ENCODE peak calls at places on chromosomes 3 and 15, in six cellular contexts. R is endothelial cell of umbilical vein, T is HepG2, V is GM12878, E is A549, F is K562. X is an unnamed sample.

GRCh38 chr3:52794612-52795099 is at the start of gene ITIH3:
- DNase-seq in R (no peak), T (peak), V (no peak), E (no peak), F (no peak), X (no peak)

GRCh38 chr3:175304437-175304836 is 445.3 kb downstream of the NAALADL2 start:
- DNase-seq in R (peak), T (no peak), V (no peak), E (no peak), F (no peak), X (no peak)

GRCh38 chr15:40937762-40938529 is 8.8 kb downstream of the DLL4 start:
- DNase-seq in R (no peak), T (no peak), V (no peak), E (peak), F (no peak), X (no peak)

GRCh38 chr3:133330043-133330442 is 69.8 kb upstream of the BFSP2 start:
- DNase-seq in R (no peak), T (no peak), V (no peak), E (no peak), F (no peak), X (no peak)

GRCh38 chr3:178392553-178392952 is 143.7 kb upstream of the KCNMB2 start:
- DNase-seq in R (peak), T (no peak), V (no peak), E (no peak), F (no peak), X (no peak)

GRCh38 chr15:60993008-60993407 is 236.1 kb downstream of the RORA start:
- DNase-seq in R (no peak), T (no peak), V (no peak), E (no peak), F (no peak), X (no peak)

GRCh38 chr15:61518191-61518950 is 289.3 kb upstream of the RORA start:
- DNase-seq in R (no peak), T (no peak), V (no peak), E (peak), F (no peak), X (no peak)

GRCh38 chr3:64349531-64349930 is 124.3 kb upstream of the PRICKLE2 start:
- DNase-seq in R (no peak), T (no peak), V (no peak), E (no peak), F (no peak), X (no peak)

GRCh38 chr15:88900309-88900981 is 5.1 kb upstream of the HAPLN3 start:
- DNase-seq in R (no peak), T (no peak), V (no peak), E (peak), F (no peak), X (no peak)

GRCh38 chr3:127035672-127036071 is 52.8 kb downstream of the PLXNA1 start:
- DNase-seq in R (no peak), T (no peak), V (no peak), E (peak), F (no peak), X (no peak)

GRCh38 chr15:92970656-92971055 is 70.5 kb downstream of the CHD2 start:
- DNase-seq in R (no peak), T (no peak), V (no peak), E (no peak), F (no peak), X (no peak)

GRCh38 chr3:160379628-160380214 is 19.3 kb downstream of the IFT80 start:
- DNase-seq in R (no peak), T (no peak), V (no peak), E (no peak), F (no peak), X (no peak)

GRCh38 chr15:65431731-65432130 is 9.0 kb upstream of the IGDCC4 start:
- DNase-seq in R (no peak), T (no peak), V (no peak), E (no peak), F (no peak), X (no peak)

GRCh38 chr3:187827723-187828122 is 82.5 kb upstream of the BCL6 start:
- DNase-seq in R (no peak), T (no peak), V (no peak), E (no peak), F (no peak), X (no peak)

GRCh38 chr15:80669599-80670273 is 25.4 kb upstream of the ABHD17C start:
- DNase-seq in R (no peak), T (no peak), V (no peak), E (no peak), F (no peak), X (no peak)

GRCh38 chr3:150370129-150370602 is 37.9 kb upstream of the TSC22D2 start:
- DNase-seq in R (peak), T (peak), V (no peak), E (peak), F (peak), X (no peak)

GRCh38 chr3:112010631-112011030 is 11.9 kb downstream of the TAGLN3 start:
- DNase-seq in R (no peak), T (no peak), V (no peak), E (no peak), F (no peak), X (no peak)

GRCh38 chr3:172315401-172316091 is 132.7 kb downstream of the GHSR start:
- DNase-seq in R (peak), T (no peak), V (no peak), E (peak), F (peak), X (peak)

GRCh38 chr15:23616536-23616935 is 31.1 kb downstream of the MAGEL2 start:
- DNase-seq in R (no peak), T (peak), V (no peak), E (peak), F (no peak), X (peak)

GRCh38 chr3:141321109-141321497 is 47.2 kb upstream of the ZBTB38 start:
- DNase-seq in R (no peak), T (no peak), V (no peak), E (no peak), F (no peak), X (no peak)

GRCh38 chr15:46815765-46816164 is 901.5 kb upstream of the SEMA6D start:
- DNase-seq in R (no peak), T (no peak), V (no peak), E (no peak), F (no peak), X (no peak)

GRCh38 chr15:71493526-71493925 is 316.8 kb upstream of the NR2E3 start:
- DNase-seq in R (no peak), T (no peak), V (no peak), E (no peak), F (no peak), X (no peak)

GRCh38 chr3:49998326-49998725 is 58.4 kb downstream of the RBM6 start:
- DNase-seq in R (peak), T (no peak), V (no peak), E (peak), F (peak), X (peak)

GRCh38 chr3:12946661-12947316 is 105.4 kb upstream of the RPL32 start:
- DNase-seq in R (no peak), T (no peak), V (no peak), E (no peak), F (no peak), X (no peak)

GRCh38 chr3:52986938-52987337 is 58.9 kb downstream of the SFMBT1 start:
- DNase-seq in R (peak), T (no peak), V (no peak), E (peak), F (peak), X (peak)

GRCh38 chr15:88269371-88270062 is 13.0 kb upstream of the NTRK3 start:
- DNase-seq in R (no peak), T (no peak), V (no peak), E (no peak), F (no peak), X (no peak)

GRCh38 chr3:14288833-14289451 is 110.3 kb downstream of the LSM3 start:
- DNase-seq in R (no peak), T (no peak), V (no peak), E (no peak), F (no peak), X (no peak)

DNA sequence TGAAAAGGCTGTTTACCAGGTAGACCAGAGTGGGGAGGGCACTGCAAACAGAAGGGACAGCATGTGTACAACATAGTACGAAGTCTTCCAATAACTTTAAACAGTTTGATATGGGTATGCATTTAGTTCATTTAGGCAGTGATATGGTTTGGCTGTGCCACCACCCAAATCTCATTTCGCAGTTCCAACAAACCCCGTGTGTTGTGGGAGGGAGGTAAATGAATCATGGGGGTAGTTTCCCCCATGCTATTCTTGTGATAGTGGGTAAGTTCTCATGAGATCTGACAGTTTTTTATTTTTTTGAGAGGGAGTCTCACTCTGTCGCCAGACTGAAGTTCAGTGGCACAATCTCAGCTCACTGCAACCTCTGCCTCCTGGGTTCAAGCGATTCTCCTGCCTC is 7.6 kb upstream of the RAMAC start:
- DNase-seq in R (no peak), T (no peak), V (no peak), E (no peak), F (no peak), X (no peak)
- TF ChIP-seq MYC in R (no peak), T (no peak), V (no peak), E (no peak), F (no peak), X (no peak)

GRCh38 chr15:51342249-51342999 is 969 bp downstream of the GLDN start:
- DNase-seq in R (no peak), T (no peak), V (no peak), E (no peak), F (no peak), X (no peak)
- TF ChIP-seq MYC in R (no peak), T (no peak), V (no peak), E (no peak), F (no peak), X (no peak)

DNA sequence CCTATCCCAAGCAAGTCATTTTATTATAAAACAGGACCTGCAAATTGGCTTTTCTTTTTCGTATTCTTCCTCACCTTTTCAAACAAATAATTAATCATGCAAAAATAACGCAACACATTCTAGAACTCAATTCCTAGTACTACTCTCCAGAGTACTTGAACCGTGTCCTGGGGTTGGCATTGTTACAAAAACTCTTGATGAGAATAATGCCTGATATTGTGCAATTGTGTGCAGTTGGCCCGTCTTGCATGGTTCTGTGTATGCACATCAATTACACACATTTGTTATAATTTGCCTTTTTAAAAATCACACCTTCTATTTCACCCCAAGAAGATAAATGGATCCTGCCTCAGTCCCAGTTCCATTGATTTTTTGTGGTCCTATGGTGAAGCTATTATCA is 205.4 kb downstream of the EPHB1 start:
- DNase-seq in R (no peak), T (no peak), V (no peak), E (no peak), F (no peak), X (no peak)
- TF ChIP-seq MYC in R (no peak), T (no peak), V (no peak), E (no peak), F (no peak), X (no peak)

DNA sequence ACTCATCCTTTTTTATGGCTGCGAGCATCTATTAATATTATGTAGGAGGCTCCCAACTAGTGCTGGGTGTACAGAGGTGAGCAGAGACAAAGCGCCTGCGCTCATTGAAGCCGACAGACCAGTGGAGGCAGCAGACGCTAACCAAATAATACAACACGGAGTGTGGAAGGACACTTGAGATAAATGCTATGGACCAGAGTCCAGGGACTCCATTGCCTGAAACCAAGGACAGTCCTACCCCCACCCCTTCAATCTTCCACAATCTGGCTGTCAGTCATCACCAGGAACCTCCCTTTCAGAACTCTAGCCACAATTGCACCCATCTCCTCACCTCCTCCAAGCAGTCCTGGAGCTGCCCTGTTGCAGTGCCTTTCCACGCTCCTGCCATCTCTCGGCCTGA is 41.5 kb downstream of the KLHL6 start:
- DNase-seq in R (no peak), T (no peak), V (no peak), E (no peak), F (no peak), X (no peak)
- TF ChIP-seq MYC in R (no peak), T (no peak), V (no peak), E (no peak), F (no peak), X (no peak)

GRCh38 chr15:26355671-26356070 is 417.2 kb downstream of the GABRB3 start:
- DNase-seq in R (no peak), T (no peak), V (no peak), E (no peak), F (no peak), X (no peak)
- TF ChIP-seq MYC in R (no peak), T (no peak), V (no peak), E (no peak), F (no peak), X (no peak)

GRCh38 chr3:27677554-27677953 is 44.6 kb downstream of the EOMES start:
- DNase-seq in R (peak), T (no peak), V (no peak), E (peak), F (no peak), X (no peak)
- TF ChIP-seq MYC in R (no peak), T (no peak), V (no peak), E (no peak), F (no peak), X (no peak)

GRCh38 chr15:78018968-78019644 is 58.4 kb downstream of the TBC1D2B start:
- DNase-seq in R (no peak), T (no peak), V (no peak), E (no peak), F (peak), X (peak)
- TF ChIP-seq MYC in R (no peak), T (no peak), V (no peak), E (no peak), F (no peak), X (no peak)

GRCh38 chr3:107218864-107219269 is 158.4 kb upstream of the CCDC54 start:
- DNase-seq in R (no peak), T (no peak), V (no peak), E (no peak), F (no peak), X (no peak)

GRCh38 chr3:107220538-107220937 is 156.7 kb upstream of the CCDC54 start:
- DNase-seq in R (no peak), T (no peak), V (no peak), E (no peak), F (no peak), X (no peak)

GRCh38 chr3:107222927-107223326 is 154.3 kb upstream of the CCDC54 start:
- DNase-seq in R (peak), T (no peak), V (no peak), E (no peak), F (no peak), X (no peak)

GRCh38 chr3:107224001-107224596 is 153.1 kb upstream of the CCDC54 start:
- DNase-seq in R (no peak), T (no peak), V (no peak), E (no peak), F (no peak), X (no peak)

GRCh38 chr3:107221856-107222255 is 155.4 kb upstream of the CCDC54 start:
- DNase-seq in R (no peak), T (no peak), V (no peak), E (no peak), F (no peak), X (no peak)
- TF ChIP-seq MYC in R (no peak), T (no peak), V (no peak), E (no peak), F (no peak), X (no peak)

GRCh38 chr15:48494646-48495045 is 150.9 kb downstream of the FBN1 start:
- DNase-seq in R (no peak), T (no peak), V (no peak), E (no peak), F (no peak), X (peak)
- TF ChIP-seq MYC in R (no peak), T (no peak), V (no peak), E (no peak), F (no peak), X (no peak)

GRCh38 chr15:77019476-77020331 is 24.8 kb downstream of the PSTPIP1 start:
- DNase-seq in R (no peak), T (no peak), V (no peak), E (no peak), F (no peak), X (peak)
- TF ChIP-seq MYC in R (no peak), T (no peak), V (no peak), E (no peak), F (no peak), X (no peak)